ENCODE peak calls at places on chromosomes 2 and 18, in six cellular contexts. One of them, this sample, is unnamed.
A peak's percentile ranks its signal among the peaks of the same experiment; 100 is the strongest.

GRCh38 chr2:95392320-95392719 is 10.2 kb upstream of the FAHD2A start:
- DNase-seq in NCI-H187: no peak
- DNase-seq in colonic mucosa: no peak
- DNase-seq in IMR-90: no peak
- DNase-seq in D341Med: no peak
- DNase-seq in uterus: no peak
- DNase-seq in this sample: no peak

GRCh38 chr2:241870611-241871537 is 1.3 kb downstream of the RTP5 start:
- DNase-seq in NCI-H187: no peak
- DNase-seq in colonic mucosa: no peak
- DNase-seq in IMR-90: no peak
- DNase-seq in D341Med: no peak
- DNase-seq in uterus: no peak
- DNase-seq in this sample: no peak

GRCh38 chr18:62634471-62634870 is 80.9 kb upstream of the PHLPP1 start:
- DNase-seq in NCI-H187: no peak
- DNase-seq in colonic mucosa: no peak
- DNase-seq in IMR-90: no peak
- DNase-seq in D341Med: no peak
- DNase-seq in uterus: no peak
- DNase-seq in this sample: no peak

GRCh38 chr2:196743165-196743564 is 56.3 kb downstream of the GTF3C3 start:
- DNase-seq in NCI-H187: no peak
- DNase-seq in colonic mucosa: no peak
- DNase-seq in IMR-90: no peak
- DNase-seq in D341Med: no peak
- DNase-seq in uterus: no peak
- DNase-seq in this sample: no peak

GRCh38 chr2:88350641-88351601 is 101.6 kb downstream of the FOXI3 start:
- DNase-seq in NCI-H187: peak; percentile 19
- DNase-seq in colonic mucosa: peak; percentile 82
- DNase-seq in IMR-90: peak; percentile 12
- DNase-seq in D341Med: peak; percentile 69
- DNase-seq in uterus: no peak
- DNase-seq in this sample: peak; percentile 34

GRCh38 chr2:174634130-174635014 is 36.8 kb upstream of the WIPF1 start:
- DNase-seq in NCI-H187: no peak
- DNase-seq in colonic mucosa: no peak
- DNase-seq in IMR-90: peak; percentile 12
- DNase-seq in D341Med: no peak
- DNase-seq in uterus: no peak
- DNase-seq in this sample: peak; percentile 36

GRCh38 chr2:221997100-221997499 is 301.7 kb downstream of the PAX3 start:
- DNase-seq in NCI-H187: no peak
- DNase-seq in colonic mucosa: no peak
- DNase-seq in IMR-90: peak; percentile 89
- DNase-seq in D341Med: no peak
- DNase-seq in uterus: no peak
- DNase-seq in this sample: peak; percentile 47

GRCh38 chr2:164567335-164567989 is 53.8 kb downstream of the GRB14 start:
- DNase-seq in NCI-H187: no peak
- DNase-seq in colonic mucosa: no peak
- DNase-seq in IMR-90: no peak
- DNase-seq in D341Med: no peak
- DNase-seq in uterus: no peak
- DNase-seq in this sample: no peak

GRCh38 chr2:16031055-16031847 is 90.9 kb downstream of the MYCN start:
- DNase-seq in NCI-H187: peak; percentile 30
- DNase-seq in colonic mucosa: no peak
- DNase-seq in IMR-90: no peak
- DNase-seq in D341Med: no peak
- DNase-seq in uterus: no peak
- DNase-seq in this sample: no peak

GRCh38 chr18:79506191-79507075 is 110.7 kb downstream of the NFATC1 start:
- DNase-seq in NCI-H187: no peak
- DNase-seq in colonic mucosa: no peak
- DNase-seq in IMR-90: no peak
- DNase-seq in D341Med: no peak
- DNase-seq in uterus: peak; percentile 63
- DNase-seq in this sample: peak; percentile 64

GRCh38 chr2:72841462-72842125 is 15.8 kb upstream of the EXOC6B start:
- DNase-seq in NCI-H187: no peak
- DNase-seq in colonic mucosa: no peak
- DNase-seq in IMR-90: no peak
- DNase-seq in D341Med: peak; percentile 53
- DNase-seq in uterus: no peak
- DNase-seq in this sample: no peak

GRCh38 chr2:53708988-53709387 is 58.6 kb upstream of the CHAC2 start:
- DNase-seq in NCI-H187: no peak
- DNase-seq in colonic mucosa: no peak
- DNase-seq in IMR-90: no peak
- DNase-seq in D341Med: no peak
- DNase-seq in uterus: no peak
- DNase-seq in this sample: no peak

GRCh38 chr2:95381212-95382127 is 21.0 kb upstream of the FAHD2A start:
- DNase-seq in NCI-H187: no peak
- DNase-seq in colonic mucosa: no peak
- DNase-seq in IMR-90: no peak
- DNase-seq in D341Med: no peak
- DNase-seq in uterus: peak; percentile 10
- DNase-seq in this sample: no peak

GRCh38 chr2:145402706-145403277 is 882.9 kb upstream of the ZEB2 start:
- DNase-seq in NCI-H187: no peak
- DNase-seq in colonic mucosa: no peak
- DNase-seq in IMR-90: peak; percentile 8
- DNase-seq in D341Med: no peak
- DNase-seq in uterus: no peak
- DNase-seq in this sample: no peak

GRCh38 chr2:1740714-1741584 is 3.4 kb downstream of the PXDN start:
- DNase-seq in NCI-H187: no peak
- DNase-seq in colonic mucosa: no peak
- DNase-seq in IMR-90: no peak
- DNase-seq in D341Med: no peak
- DNase-seq in uterus: no peak
- DNase-seq in this sample: no peak

GRCh38 chr2:149652925-149653324 is 65.3 kb upstream of the MMADHC start:
- DNase-seq in NCI-H187: no peak
- DNase-seq in colonic mucosa: no peak
- DNase-seq in IMR-90: peak; percentile 29
- DNase-seq in D341Med: no peak
- DNase-seq in uterus: no peak
- DNase-seq in this sample: no peak

GRCh38 chr2:206800501-206801416 is 35.4 kb downstream of the FASTKD2 start:
- DNase-seq in NCI-H187: peak; percentile 14
- DNase-seq in colonic mucosa: peak; percentile 56
- DNase-seq in IMR-90: peak; percentile 76
- DNase-seq in D341Med: peak; percentile 63
- DNase-seq in uterus: peak; percentile 69
- DNase-seq in this sample: peak; percentile 75

GRCh38 chr2:219022041-219022440 is 19.3 kb downstream of the CFAP65 start:
- DNase-seq in NCI-H187: no peak
- DNase-seq in colonic mucosa: no peak
- DNase-seq in IMR-90: no peak
- DNase-seq in D341Med: no peak
- DNase-seq in uterus: no peak
- DNase-seq in this sample: no peak

GRCh38 chr2:149732001-149732685 is 144.6 kb upstream of the MMADHC start:
- DNase-seq in NCI-H187: no peak
- DNase-seq in colonic mucosa: peak; percentile 84
- DNase-seq in IMR-90: peak; percentile 54
- DNase-seq in D341Med: no peak
- DNase-seq in uterus: no peak
- DNase-seq in this sample: peak; percentile 91

GRCh38 chr2:238869293-238870124 is 21.6 kb downstream of the TWIST2 start:
- DNase-seq in NCI-H187: no peak
- DNase-seq in colonic mucosa: no peak
- DNase-seq in IMR-90: peak; percentile 45
- DNase-seq in D341Med: no peak
- DNase-seq in uterus: no peak
- DNase-seq in this sample: peak; percentile 57

GRCh38 chr2:208373460-208374089 is 33.0 kb upstream of the PTH2R start:
- DNase-seq in NCI-H187: no peak
- DNase-seq in colonic mucosa: no peak
- DNase-seq in IMR-90: peak; percentile 54
- DNase-seq in D341Med: peak; percentile 62
- DNase-seq in uterus: no peak
- DNase-seq in this sample: peak; percentile 57

GRCh38 chr2:45182667-45183620 is 173.7 kb upstream of the SIX2 start:
- DNase-seq in NCI-H187: no peak
- DNase-seq in colonic mucosa: no peak
- DNase-seq in IMR-90: no peak
- DNase-seq in D341Med: no peak
- DNase-seq in uterus: no peak
- DNase-seq in this sample: no peak

GRCh38 chr2:222239945-222240675 is 58.7 kb downstream of the PAX3 start:
- DNase-seq in NCI-H187: no peak
- DNase-seq in colonic mucosa: no peak
- DNase-seq in IMR-90: no peak
- DNase-seq in D341Med: no peak
- DNase-seq in uterus: no peak
- DNase-seq in this sample: no peak

GRCh38 chr2:12504443-12504842 is 212.3 kb upstream of the TRIB2 start:
- DNase-seq in NCI-H187: no peak
- DNase-seq in colonic mucosa: no peak
- DNase-seq in IMR-90: peak; percentile 57
- DNase-seq in D341Med: no peak
- DNase-seq in uterus: no peak
- DNase-seq in this sample: peak; percentile 27

GRCh38 chr2:167832840-167833239 is 414.6 kb downstream of the STK39 start:
- DNase-seq in NCI-H187: no peak
- DNase-seq in colonic mucosa: no peak
- DNase-seq in IMR-90: no peak
- DNase-seq in D341Med: no peak
- DNase-seq in uterus: no peak
- DNase-seq in this sample: no peak

GRCh38 chr2:185645529-185645928 is 93.1 kb upstream of the FSIP2 start:
- DNase-seq in NCI-H187: no peak
- DNase-seq in colonic mucosa: no peak
- DNase-seq in IMR-90: no peak
- DNase-seq in D341Med: no peak
- DNase-seq in uterus: no peak
- DNase-seq in this sample: no peak

GRCh38 chr2:102070058-102070642 is 72.4 kb upstream of the IL1R1 start:
- DNase-seq in NCI-H187: no peak
- DNase-seq in colonic mucosa: peak; percentile 70
- DNase-seq in IMR-90: peak; percentile 80
- DNase-seq in D341Med: no peak
- DNase-seq in uterus: peak; percentile 87
- DNase-seq in this sample: peak; percentile 95

This sample was measured in fibroblast of villous mesenchyme.